ENCODE peak calls at places on chromosomes 16 and 17, in seven cellular contexts. I is choroid plexus epithelial cell, T is mesothelial cell of epicardium, J is cardiac septum, B is breast epithelium, S is glomerular endothelial cell, P is cerebellum. U is an unnamed sample.

GRCh38 chr17:3796110-3796821 is 4.7 kb downstream of the ITGAE start:
- DNase-seq in I (no peak), P (peak; percentile 69), B (no peak), T (no peak), J (no peak), S (no peak), U (no peak)

GRCh38 chr16:65176603-65177002 is 54.7 kb upstream of the CDH11 start:
- DNase-seq in J (no peak), T (no peak), B (no peak), P (no peak), I (peak; percentile 96), S (no peak), U (peak; percentile 82)

GRCh38 chr16:48365030-48365600 is 20.1 kb downstream of the SIAH1 start:
- DNase-seq in T (no peak), P (no peak), J (no peak), S (no peak), B (no peak), I (peak; percentile 25), U (no peak)

GRCh38 chr16:4081577-4082021 is 34.6 kb downstream of the ADCY9 start:
- DNase-seq in T (no peak), B (no peak), P (no peak), I (no peak), S (no peak), J (no peak), U (no peak)

GRCh38 chr17:56966277-56966676 is 5.4 kb upstream of the COIL start:
- DNase-seq in I (no peak), P (no peak), J (no peak), S (no peak), T (no peak), B (no peak), U (no peak)

GRCh38 chr16:3485097-3485470 is 10.2 kb downstream of the C16orf90 start:
- DNase-seq in B (no peak), T (no peak), S (no peak), P (no peak), I (no peak), J (no peak), U (no peak)

GRCh38 chr17:45225051-45225700 is 3.5 kb downstream of the FMNL1 start:
- DNase-seq in S (no peak), J (no peak), I (no peak), B (no peak), T (no peak), P (no peak), U (no peak)

GRCh38 chr16:70483426-70483825 is 29.0 kb downstream of the FCSK start:
- DNase-seq in B (no peak), I (no peak), J (no peak), P (no peak), T (no peak), S (no peak), U (no peak)

U was measured in sigmoid colon.